ENCODE peak calls at places on chromosomes 3 and 15, in five cellular contexts. I, R, C, F and D are unnamed samples.

GRCh38 chr3:99663981-99664380 is 25.6 kb downstream of the COL8A1 start:
- DNase-seq in F (no peak), R (no peak), I (no peak), C (no peak), D (no peak)

GRCh38 chr15:69074011-69074842 is 59.7 kb downstream of the NOX5 start:
- DNase-seq in F (no peak), R (no peak), I (peak), C (no peak), D (peak)

GRCh38 chr15:31265090-31265870 is 61.4 kb upstream of the KLF13 start:
- DNase-seq in F (no peak), C (no peak), R (no peak), I (no peak), D (peak)

GRCh38 chr3:122497425-122497824 is 17.3 kb downstream of the KPNA1 start:
- DNase-seq in I (no peak), R (no peak), C (peak), F (peak), D (no peak)

GRCh38 chr3:3666664-3667063 is 132.6 kb upstream of the LRRN1 start:
- DNase-seq in I (no peak), F (peak), C (no peak), R (no peak), D (no peak)

GRCh38 chr3:190314741-190315140 is 7.5 kb downstream of the CLDN1 start:
- DNase-seq in C (no peak), F (no peak), R (no peak), I (no peak), D (no peak)

GRCh38 chr3:157574580-157574979 is 71.4 kb upstream of the VEPH1 start:
- DNase-seq in F (no peak), I (no peak), R (no peak), C (no peak), D (no peak)

GRCh38 chr3:60240558-60240957 is 1010.7 kb downstream of the FHIT start:
- DNase-seq in I (no peak), R (no peak), F (no peak), C (no peak), D (no peak)

GRCh38 chr15:45376967-45377629 is 1.2 kb downstream of the GATM start:
- DNase-seq in I (no peak), R (no peak), C (no peak), F (no peak), D (no peak)

GRCh38 chr15:41862515-41863116 is 24.0 kb downstream of the PLA2G4B start:
- DNase-seq in R (no peak), I (no peak), C (peak), F (no peak), D (peak)

DNA sequence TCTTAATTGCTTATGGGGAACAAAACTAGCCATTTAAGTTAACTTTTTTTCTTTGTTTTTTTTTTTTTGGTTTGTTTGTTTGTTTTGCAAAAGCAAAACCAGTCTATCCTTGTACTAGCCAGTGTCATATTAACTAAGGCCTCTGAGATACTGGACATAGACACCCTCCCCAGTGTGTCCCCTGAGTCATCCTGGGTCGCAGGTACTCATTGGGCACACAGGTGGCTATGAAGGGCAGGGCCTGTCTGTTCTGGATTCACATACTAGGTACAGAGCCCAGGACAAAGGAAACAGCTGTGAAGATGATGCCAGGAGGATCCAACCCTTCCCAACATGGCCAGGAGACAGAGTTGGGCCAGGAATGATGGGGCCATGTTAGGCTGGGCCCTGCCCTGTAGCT is 318.1 kb downstream of the THSD4 start:
- DNase-seq in F (no peak), C (no peak), I (no peak), R (no peak), D (no peak)
- TF ChIP-seq ZBTB33 in F (no peak), C (no peak), I (no peak), R (no peak), D (no peak)

DNA sequence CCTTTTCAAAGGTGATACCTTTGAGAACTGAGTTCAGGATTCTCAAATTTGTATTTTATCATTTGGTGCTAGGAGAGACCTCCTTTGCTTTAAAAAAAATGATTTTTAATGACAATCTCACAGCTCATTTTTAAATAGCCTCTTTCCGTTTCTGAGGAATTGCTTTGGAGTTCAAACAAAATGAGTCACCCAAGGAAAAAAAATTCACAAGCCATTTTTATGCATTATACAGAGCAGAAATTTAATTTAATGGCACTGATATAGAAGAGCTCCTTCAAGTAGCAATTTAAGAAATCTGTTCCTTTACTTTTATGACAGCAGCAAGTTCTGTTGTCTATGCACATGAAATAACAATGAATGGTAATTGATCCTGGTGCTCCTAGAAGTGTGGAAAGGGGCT is 337.9 kb upstream of the KCNMB2 start:
- DNase-seq in F (no peak), I (no peak), C (no peak), R (no peak), D (no peak)
- TF ChIP-seq ZBTB33 in F (no peak), I (no peak), C (no peak), R (no peak), D (no peak)

DNA sequence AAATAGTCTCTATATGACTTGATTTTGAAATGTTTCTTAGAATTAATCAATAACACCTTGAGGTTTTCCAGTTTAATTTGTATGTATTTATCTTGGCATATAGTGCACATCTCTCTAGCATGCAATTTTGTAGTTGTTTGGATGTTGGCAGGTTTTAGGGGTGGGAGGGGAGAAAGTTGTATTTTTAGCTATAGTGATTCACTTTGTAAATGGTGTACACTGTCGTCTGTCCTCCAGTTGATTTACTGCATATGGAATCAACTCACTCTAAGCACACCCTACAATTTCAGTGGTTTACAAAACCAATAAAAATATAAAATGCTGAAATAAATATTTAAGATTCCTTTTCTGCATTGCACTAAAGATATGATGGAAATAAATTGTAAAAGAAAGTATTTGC is 199.1 kb downstream of the CDIN1 start:
- DNase-seq in C (no peak), I (no peak), F (no peak), R (no peak), D (no peak)
- TF ChIP-seq ZBTB33 in C (no peak), I (no peak), F (no peak), R (no peak), D (no peak)

GRCh38 chr3:66000506-66000905 is 38.2 kb downstream of the MAGI1 start:
- DNase-seq in F (no peak), R (no peak), I (no peak), C (no peak), D (peak)
- TF ChIP-seq ZBTB33 in F (no peak), R (no peak), I (no peak), C (no peak), D (no peak)

GRCh38 chr3:188284455-188285212 is 130.7 kb downstream of the LPP start:
- DNase-seq in F (no peak), R (no peak), C (no peak), I (no peak), D (no peak)
- TF ChIP-seq ZBTB33 in F (no peak), R (no peak), C (no peak), I (no peak), D (no peak)

DNA sequence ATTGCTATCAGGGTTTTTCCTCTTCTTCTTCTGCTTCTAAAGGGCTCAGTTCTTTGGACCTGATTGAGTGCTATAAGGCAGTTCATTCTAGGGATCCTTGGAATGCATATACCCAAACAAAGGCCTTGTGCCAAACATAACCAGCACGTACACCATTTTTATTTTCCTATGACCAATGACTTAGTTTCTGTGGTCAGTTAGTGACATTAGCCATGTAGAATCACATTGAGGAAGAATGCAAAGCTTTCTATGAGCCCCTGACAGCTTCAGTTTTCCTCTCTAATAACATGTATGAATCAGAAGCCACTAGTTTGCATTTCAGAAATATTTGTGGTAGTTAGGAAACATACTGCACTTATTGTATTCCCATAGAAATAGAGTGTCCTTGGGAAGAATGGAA is 240.0 kb downstream of the THRB start:
- DNase-seq in I (no peak), C (no peak), F (no peak), R (no peak), D (no peak)
- TF ChIP-seq ZBTB33 in I (peak), C (no peak), F (no peak), R (no peak), D (no peak)

DNA sequence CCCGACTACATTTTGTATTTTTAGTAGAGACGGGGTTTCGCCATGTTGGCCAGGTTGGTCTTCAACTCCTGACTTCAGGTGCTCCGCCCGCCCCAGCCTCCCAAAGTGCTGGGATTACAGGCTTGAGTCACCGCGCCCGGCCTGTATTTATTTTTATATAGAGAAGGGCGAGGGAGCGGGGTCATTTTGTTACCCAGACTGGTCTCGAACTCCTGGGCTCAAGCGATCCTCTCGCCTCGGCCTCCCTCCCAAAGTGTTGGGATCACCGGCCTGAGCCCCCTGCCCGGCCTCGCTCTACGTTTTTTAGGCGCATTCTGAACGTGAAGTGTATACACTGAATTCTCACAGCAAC is 514 bp upstream of the PPP4R2 start:
- DNase-seq in I (no peak), R (no peak), F (no peak), C (no peak), D (no peak)
- TF ChIP-seq ZBTB33 in I (no peak), R (no peak), F (no peak), C (no peak), D (no peak)